ENCODE peak calls at places on chromosomes 4 and X, in five cellular contexts. H is cardiac fibroblast; Z is naive thymus-derived CD4-positive, alpha-beta T cell; B is T-helper 17 cell; K is M059J. L is an unnamed sample.

GRCh38 chr4:41881931-41882621 is 53.2 kb upstream of the TMEM33 start:
- DNase-seq in H (no peak), Z (no peak), B (no peak), K (peak), L (no peak)

GRCh38 chr4:80259012-80259411 is 7.5 kb upstream of the FGF5 start:
- DNase-seq in H (no peak), Z (no peak), B (no peak), K (no peak), L (no peak)

GRCh38 chrX:115898382-115899001 is 272.1 kb upstream of the AGTR2 start:
- DNase-seq in H (peak), Z (no peak), B (no peak), K (peak), L (peak)

GRCh38 chr4:21948347-21949072 is at the start of gene KCNIP4:
- DNase-seq in H (peak), Z (no peak), B (no peak), K (peak), L (no peak)

GRCh38 chrX:67779099-67779498 is 235.3 kb downstream of the AR start:
- DNase-seq in H (no peak), Z (no peak), B (no peak), K (no peak), L (no peak)

GRCh38 chrX:109732319-109732779 is 708 bp downstream of the ACSL4 start:
- DNase-seq in H (peak), Z (no peak), B (peak), K (peak), L (no peak)

GRCh38 chrX:1516596-1517104 is 20.3 kb downstream of the P2RY8 start:
- DNase-seq in H (no peak), Z (no peak), B (no peak), K (no peak), L (no peak)

GRCh38 chr4:61245321-61245720 is 45.2 kb downstream of the ADGRL3 start:
- DNase-seq in H (no peak), Z (no peak), B (no peak), K (no peak), L (no peak)

GRCh38 chrX:19840899-19841648 is 46.3 kb downstream of the SH3KBP1 start:
- DNase-seq in H (no peak), Z (no peak), B (peak), K (peak), L (no peak)

GRCh38 chrX:109537324-109537665 is 651 bp downstream of the NXT2 start:
- DNase-seq in H (peak), Z (no peak), B (no peak), K (peak), L (no peak)

GRCh38 chr4:15557806-15558550 is 88.3 kb downstream of the CC2D2A start:
- DNase-seq in H (no peak), Z (no peak), B (no peak), K (no peak), L (no peak)

GRCh38 chr4:53012738-53013137 is 150.6 kb downstream of the RASL11B start:
- DNase-seq in H (peak), Z (no peak), B (no peak), K (peak), L (no peak)

GRCh38 chrX:154732421-154733071 is 18.3 kb downstream of the GAB3 start:
- DNase-seq in H (peak), Z (no peak), B (no peak), K (peak), L (no peak)

GRCh38 chr4:2060578-2061207 is 1.6 kb downstream of the NAT8L start:
- DNase-seq in H (no peak), Z (no peak), B (no peak), K (no peak), L (no peak)

GRCh38 chr4:73187325-73187724 is 71.3 kb downstream of the ANKRD17 start:
- DNase-seq in H (peak), Z (no peak), B (no peak), K (peak), L (no peak)

GRCh38 chr4:151853034-151853433 is 92.2 kb upstream of the GATB start:
- DNase-seq in H (no peak), Z (no peak), B (no peak), K (no peak), L (no peak)

GRCh38 chrX:54633641-54634040 is 103.6 kb downstream of the GNL3L start:
- DNase-seq in H (peak), Z (no peak), B (no peak), K (no peak), L (no peak)

GRCh38 chr4:139243448-139244365 is 36.3 kb downstream of the MGARP start:
- DNase-seq in H (peak), Z (no peak), B (no peak), K (peak), L (no peak)

GRCh38 chr4:176792348-176793059 is at the start of gene VEGFC:
- DNase-seq in H (peak), Z (no peak), B (no peak), K (peak), L (no peak)

GRCh38 chr4:76956961-76957738 is 7.6 kb downstream of the SEPTIN11 start:
- DNase-seq in H (peak), Z (no peak), B (no peak), K (no peak), L (no peak)

GRCh38 chr4:139511320-139511719 is 44.7 kb downstream of the SETD7 start:
- DNase-seq in H (peak), Z (no peak), B (no peak), K (peak), L (peak)

GRCh38 chr4:74284074-74284473 is 24.2 kb upstream of the EPGN start:
- DNase-seq in H (peak), Z (no peak), B (no peak), K (peak), L (no peak)

GRCh38 chr4:151676301-151676700 is 84.5 kb downstream of the GATB start:
- DNase-seq in H (peak), Z (no peak), B (no peak), K (peak), L (no peak)

GRCh38 chr4:125334936-125335335 is 20.2 kb downstream of the FAT4 start:
- DNase-seq in H (no peak), Z (no peak), B (no peak), K (no peak), L (no peak)

GRCh38 chrX:108439961-108440696 is 491 bp downstream of the COL4A5 start:
- DNase-seq in H (peak), Z (no peak), B (no peak), K (peak), L (no peak)

GRCh38 chr4:13461511-13461910 is 22.6 kb downstream of the RAB28 start:
- DNase-seq in H (no peak), Z (no peak), B (no peak), K (no peak), L (no peak)

GRCh38 chrX:115229337-115229991 is 4.4 kb downstream of the LRCH2 start:
- DNase-seq in H (no peak), Z (no peak), B (no peak), K (peak), L (no peak)

GRCh38 chr4:158094413-158095110 is 78.3 kb downstream of the GASK1B start:
- DNase-seq in H (peak), Z (no peak), B (no peak), K (peak), L (no peak)

GRCh38 chrX:48945517-48946348 is 11.7 kb downstream of the OTUD5 start:
- DNase-seq in H (peak), Z (peak), B (peak), K (peak), L (no peak)

GRCh38 chr4:141807073-141807472 is 170.7 kb downstream of the IL15 start:
- DNase-seq in H (peak), Z (no peak), B (no peak), K (peak), L (no peak)

GRCh38 chrX:152405561-152405960 is 45.6 kb downstream of the GABRA3 start:
- DNase-seq in H (no peak), Z (no peak), B (no peak), K (peak), L (no peak)

GRCh38 chrX:55167124-55167523 is 53.0 kb upstream of the PAGE5 start:
- DNase-seq in H (peak), Z (no peak), B (no peak), K (peak), L (no peak)

GRCh38 chr4:118683513-118683912 is 1.7 kb upstream of the METTL14 start:
- DNase-seq in H (peak), Z (no peak), B (no peak), K (peak), L (no peak)

GRCh38 chr4:151537726-151538125 is 128.8 kb downstream of the FHIP1A start:
- DNase-seq in H (peak), Z (no peak), B (no peak), K (peak), L (no peak)

GRCh38 chrX:152276277-152276676 is 137.9 kb upstream of the MAGEA10 start:
- DNase-seq in H (no peak), Z (no peak), B (no peak), K (no peak), L (no peak)

GRCh38 chr4:82586055-82586454 is 24.3 kb upstream of the TMEM150C start:
- DNase-seq in H (no peak), Z (no peak), B (no peak), K (no peak), L (no peak)

GRCh38 chr4:38482696-38483095 is 181.3 kb upstream of the KLF3 start:
- DNase-seq in H (no peak), Z (no peak), B (no peak), K (no peak), L (no peak)

GRCh38 chr4:94508256-94508655 is 56.5 kb downstream of the PDLIM5 start:
- DNase-seq in H (peak), Z (no peak), B (no peak), K (no peak), L (no peak)

GRCh38 chr4:143555676-143556075 is 42.2 kb downstream of the SMARCA5 start:
- DNase-seq in H (peak), Z (no peak), B (no peak), K (peak), L (no peak)

L was measured in occipital lobe.